ENCODE peak calls at places on chromosomes 3 and 15, in ten cellular contexts. X is heart left ventricle; H is activated CD4-positive, alpha-beta T cell treated with anti-CD3 and anti-CD28 coated beads, Interleukin-2, amount 50 U/mL, for 1 hour; S is adrenal gland; R is aorta; A is NCI-H1105; W is A172; B is A549; M is AG10803; C is tibial artery. G is an unnamed sample.

GRCh38 chr3:19920401-19921075 is 13.5 kb downstream of the EFHB start:
- DNase-seq in X (no peak), H (no peak), S (no peak), R (no peak), A (no peak), W (no peak), B (no peak), M (no peak), C (no peak), G (no peak)

GRCh38 chr3:194879991-194880939 is 194.6 kb downstream of the FAM43A start:
- DNase-seq in X (peak), H (no peak), S (no peak), R (peak), A (no peak), W (peak), B (no peak), M (peak), C (peak), G (no peak)

GRCh38 chr3:131620977-131621376 is 118.2 kb upstream of the MRPL3 start:
- DNase-seq in X (no peak), H (no peak), S (no peak), R (no peak), A (no peak), W (no peak), B (no peak), M (no peak), C (no peak), G (no peak)

GRCh38 chr3:66402596-66403267 is 98.1 kb downstream of the LRIG1 start:
- DNase-seq in X (peak), H (no peak), S (no peak), R (no peak), A (no peak), W (peak), B (no peak), M (peak), C (no peak), G (no peak)

GRCh38 chr15:45179221-45179985 is 8.4 kb downstream of the SHF start:
- DNase-seq in X (no peak), H (peak), S (peak), R (no peak), A (no peak), W (peak), B (peak), M (peak), C (no peak), G (peak)

GRCh38 chr15:75725021-75725718 is 12.5 kb upstream of the CSPG4 start:
- DNase-seq in X (no peak), H (no peak), S (no peak), R (peak), A (no peak), W (no peak), B (no peak), M (no peak), C (peak), G (no peak)

GRCh38 chr15:79322306-79322705 is 11.4 kb downstream of the TMED3 start:
- DNase-seq in X (no peak), H (no peak), S (no peak), R (no peak), A (no peak), W (no peak), B (no peak), M (no peak), C (no peak), G (no peak)

GRCh38 chr3:161415506-161416231 is 44.4 kb upstream of the SPTSSB start:
- DNase-seq in X (peak), H (no peak), S (no peak), R (no peak), A (no peak), W (peak), B (no peak), M (peak), C (no peak), G (no peak)

GRCh38 chr15:32919749-32920414 is 202.1 kb downstream of the GREM1 start:
- DNase-seq in X (no peak), H (no peak), S (no peak), R (no peak), A (no peak), W (peak), B (no peak), M (peak), C (no peak), G (no peak)

GRCh38 chr15:90807074-90807646 is 61.2 kb upstream of the FURIN start:
- DNase-seq in X (no peak), H (no peak), S (no peak), R (no peak), A (no peak), W (no peak), B (no peak), M (no peak), C (no peak), G (no peak)

GRCh38 chr3:129840707-129841360 is 52.7 kb downstream of the TMCC1 start:
- DNase-seq in X (no peak), H (no peak), S (no peak), R (no peak), A (no peak), W (no peak), B (no peak), M (no peak), C (no peak), G (no peak)

G was measured in CD4-positive, alpha-beta memory T cell.